ENCODE peak calls at places on chromosomes 11 and 22, in five cellular contexts. One of them, this sample, is unnamed.

GRCh38 chr11:111634981-111635705 is 32.9 kb downstream of the SIK2 start:
- DNase-seq in colonic mucosa: no peak
- DNase-seq in B cell: no peak
- DNase-seq in body of pancreas: no peak
- DNase-seq in A172: peak
- DNase-seq in this sample: no peak

GRCh38 chr11:10617551-10617950 is 49.1 kb upstream of the LYVE1 start:
- DNase-seq in colonic mucosa: peak
- DNase-seq in B cell: no peak
- DNase-seq in body of pancreas: no peak
- DNase-seq in A172: no peak
- DNase-seq in this sample: no peak

GRCh38 chr22:46660604-46661201 is 40.5 kb downstream of the GRAMD4 start:
- DNase-seq in colonic mucosa: peak
- DNase-seq in B cell: no peak
- DNase-seq in body of pancreas: peak
- DNase-seq in A172: no peak
- DNase-seq in this sample: peak

GRCh38 chr11:133576351-133576750 is 44.0 kb upstream of the OPCML start:
- DNase-seq in colonic mucosa: no peak
- DNase-seq in B cell: no peak
- DNase-seq in body of pancreas: no peak
- DNase-seq in A172: peak
- DNase-seq in this sample: no peak

GRCh38 chr11:94147433-94147845 is 18.8 kb downstream of the PANX1 start:
- DNase-seq in colonic mucosa: no peak
- DNase-seq in B cell: no peak
- DNase-seq in body of pancreas: no peak
- DNase-seq in A172: no peak
- DNase-seq in this sample: no peak

GRCh38 chr22:19448739-19449421 is 1.4 kb upstream of the C22orf39 start:
- DNase-seq in colonic mucosa: no peak
- DNase-seq in B cell: no peak
- DNase-seq in body of pancreas: no peak
- DNase-seq in A172: no peak
- DNase-seq in this sample: no peak

GRCh38 chr11:73931039-73931645 is 19.7 kb upstream of the DNAJB13 start:
- DNase-seq in colonic mucosa: peak
- DNase-seq in B cell: no peak
- DNase-seq in body of pancreas: peak
- DNase-seq in A172: peak
- DNase-seq in this sample: peak

GRCh38 chr22:39446239-39446721 is 10.5 kb upstream of the MGAT3 start:
- DNase-seq in colonic mucosa: peak
- DNase-seq in B cell: peak
- DNase-seq in body of pancreas: no peak
- DNase-seq in A172: no peak
- DNase-seq in this sample: no peak

GRCh38 chr11:118606157-118606843 is 1.1 kb upstream of the PHLDB1 start:
- DNase-seq in colonic mucosa: no peak
- DNase-seq in B cell: no peak
- DNase-seq in body of pancreas: peak
- DNase-seq in A172: no peak
- DNase-seq in this sample: no peak

GRCh38 chr22:39663751-39664150 is 93.2 kb downstream of the CACNA1I start:
- DNase-seq in colonic mucosa: peak
- DNase-seq in B cell: no peak
- DNase-seq in body of pancreas: no peak
- DNase-seq in A172: no peak
- DNase-seq in this sample: no peak

GRCh38 chr11:67572747-67573419 is 10.7 kb upstream of the GSTP1 start:
- DNase-seq in colonic mucosa: peak
- DNase-seq in B cell: no peak
- DNase-seq in body of pancreas: peak
- DNase-seq in A172: peak
- DNase-seq in this sample: peak

GRCh38 chr11:126607776-126608625 is 252.5 kb downstream of the ST3GAL4 start:
- DNase-seq in colonic mucosa: no peak
- DNase-seq in B cell: no peak
- DNase-seq in body of pancreas: no peak
- DNase-seq in A172: no peak
- DNase-seq in this sample: no peak

GRCh38 chr22:24008381-24009226 is 2.5 kb upstream of the CABIN1 start:
- DNase-seq in colonic mucosa: no peak
- DNase-seq in B cell: no peak
- DNase-seq in body of pancreas: no peak
- DNase-seq in A172: no peak
- DNase-seq in this sample: no peak

GRCh38 chr11:60880189-60880588 is 12.8 kb downstream of the ZP1 start:
- DNase-seq in colonic mucosa: no peak
- DNase-seq in B cell: no peak
- DNase-seq in body of pancreas: no peak
- DNase-seq in A172: no peak
- DNase-seq in this sample: no peak

GRCh38 chr11:64545605-64546004 is 45.4 kb upstream of the SLC22A12 start:
- DNase-seq in colonic mucosa: no peak
- DNase-seq in B cell: no peak
- DNase-seq in body of pancreas: no peak
- DNase-seq in A172: peak
- DNase-seq in this sample: peak

GRCh38 chr11:87462171-87462570 is 424.4 kb downstream of the TMEM135 start:
- DNase-seq in colonic mucosa: no peak
- DNase-seq in B cell: no peak
- DNase-seq in body of pancreas: no peak
- DNase-seq in A172: no peak
- DNase-seq in this sample: no peak

GRCh38 chr22:49789289-49790141 is 38.2 kb downstream of the BRD1 start:
- DNase-seq in colonic mucosa: peak
- DNase-seq in B cell: no peak
- DNase-seq in body of pancreas: no peak
- DNase-seq in A172: no peak
- DNase-seq in this sample: peak

GRCh38 chr11:73783483-73784020 is 4.1 kb upstream of the MRPL48 start:
- DNase-seq in colonic mucosa: no peak
- DNase-seq in B cell: no peak
- DNase-seq in body of pancreas: no peak
- DNase-seq in A172: no peak
- DNase-seq in this sample: no peak

GRCh38 chr11:118067006-118067405 is 9.9 kb upstream of the TMPRSS4 start:
- DNase-seq in colonic mucosa: no peak
- DNase-seq in B cell: no peak
- DNase-seq in body of pancreas: no peak
- DNase-seq in A172: no peak
- DNase-seq in this sample: no peak

GRCh38 chr11:122803716-122804115 is 34.6 kb upstream of the CRTAM start:
- DNase-seq in colonic mucosa: no peak
- DNase-seq in B cell: no peak
- DNase-seq in body of pancreas: no peak
- DNase-seq in A172: no peak
- DNase-seq in this sample: peak

GRCh38 chr22:49768077-49768476 is 59.6 kb downstream of the BRD1 start:
- DNase-seq in colonic mucosa: no peak
- DNase-seq in B cell: no peak
- DNase-seq in body of pancreas: no peak
- DNase-seq in A172: no peak
- DNase-seq in this sample: no peak

GRCh38 chr11:20249313-20249873 is 89.1 kb upstream of the DBX1 start:
- DNase-seq in colonic mucosa: no peak
- DNase-seq in B cell: no peak
- DNase-seq in body of pancreas: no peak
- DNase-seq in A172: no peak
- DNase-seq in this sample: no peak

GRCh38 chr11:19954899-19955298 is 205.4 kb downstream of the DBX1 start:
- DNase-seq in colonic mucosa: no peak
- DNase-seq in B cell: no peak
- DNase-seq in body of pancreas: peak
- DNase-seq in A172: no peak
- DNase-seq in this sample: peak

GRCh38 chr11:36751251-36751839 is 153.3 kb upstream of the RAG2 start:
- DNase-seq in colonic mucosa: no peak
- DNase-seq in B cell: no peak
- DNase-seq in body of pancreas: peak
- DNase-seq in A172: no peak
- DNase-seq in this sample: no peak

GRCh38 chr11:64089915-64090810 is 54.4 kb downstream of the FLRT1 start:
- DNase-seq in colonic mucosa: no peak
- DNase-seq in B cell: no peak
- DNase-seq in body of pancreas: no peak
- DNase-seq in A172: peak
- DNase-seq in this sample: no peak

GRCh38 chr11:119062779-119063178 is 4.8 kb upstream of the VPS11 start:
- DNase-seq in colonic mucosa: peak
- DNase-seq in B cell: no peak
- DNase-seq in body of pancreas: peak
- DNase-seq in A172: peak
- DNase-seq in this sample: peak

GRCh38 chr11:102291831-102292230 is 25.5 kb upstream of the BIRC3 start:
- DNase-seq in colonic mucosa: no peak
- DNase-seq in B cell: no peak
- DNase-seq in body of pancreas: no peak
- DNase-seq in A172: no peak
- DNase-seq in this sample: no peak

This sample was measured in MCF 10A.